ENCODE peak calls at places on chromosomes 3 and 15, in four cellular contexts. X is astrocyte of the spinal cord, P is endothelial cell of umbilical vein, Z is GM12865. G is an unnamed sample.

GRCh38 chr3:104960579-104960978 is 406.1 kb upstream of the ALCAM start:
- DNase-seq in X (no peak), Z (no peak), P (no peak), G (no peak)

GRCh38 chr15:61724276-61724939 is 335.8 kb downstream of the VPS13C start:
- DNase-seq in P (no peak), Z (no peak), X (no peak), G (no peak)

GRCh38 chr15:66698318-66698961 is 3.6 kb upstream of the SMAD6 start:
- DNase-seq in P (peak), Z (peak), X (peak), G (no peak)

GRCh38 chr15:40908095-40908494 is 13.8 kb downstream of the VPS18 start:
- DNase-seq in X (no peak), Z (no peak), P (no peak), G (no peak)

GRCh38 chr3:38149701-38150100 is 11.2 kb downstream of the MYD88 start:
- DNase-seq in Z (no peak), P (no peak), X (no peak), G (no peak)

GRCh38 chr3:196969001-196969659 is 497 bp upstream of the PIGZ start:
- DNase-seq in P (peak), X (no peak), Z (peak), G (no peak)

GRCh38 chr3:128385080-128385832 is 81.4 kb downstream of the DNAJB8 start:
- DNase-seq in Z (no peak), X (peak), P (no peak), G (no peak)

GRCh38 chr15:100596792-100597191 is 5.2 kb downstream of the LINS1 start:
- DNase-seq in Z (peak), X (peak), P (no peak), G (no peak)

GRCh38 chr3:61331937-61332590 is 80.8 kb upstream of the FHIT start:
- DNase-seq in X (peak), Z (no peak), P (no peak), G (no peak)

GRCh38 chr3:33131328-33132018 is 17.7 kb downstream of the CRTAP start:
- DNase-seq in X (peak), Z (peak), P (peak), G (no peak)

GRCh38 chr3:52190294-52190841 is 7.6 kb upstream of the ALAS1 start:
- DNase-seq in X (peak), P (no peak), Z (no peak), G (no peak)

GRCh38 chr3:112972158-112972557 is 2.7 kb downstream of the CD200R1 start:
- DNase-seq in P (no peak), Z (no peak), X (no peak), G (no peak)

DNA sequence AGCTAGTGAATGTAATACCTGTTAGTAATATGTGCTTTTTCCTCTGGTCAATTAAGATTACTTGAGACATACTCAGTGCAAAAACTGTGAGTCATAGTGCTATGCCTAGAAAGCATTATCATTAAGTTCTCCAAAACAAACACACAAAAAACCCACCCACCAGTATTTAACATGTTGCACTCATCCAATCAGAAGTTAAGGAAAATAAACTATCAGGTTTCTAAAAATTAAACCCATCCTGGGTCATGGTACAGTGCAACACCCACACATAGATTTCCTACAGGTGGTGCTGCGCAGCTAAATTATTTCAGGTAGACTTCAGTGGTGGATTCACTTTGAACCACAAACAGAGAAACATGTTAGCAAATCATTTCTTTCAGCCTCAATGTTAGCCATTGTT is 264.4 kb upstream of the VEPH1 start:
- DNase-seq in Z (no peak), X (peak), P (no peak), G (no peak)
- TF ChIP-seq CTCF in Z (no peak), X (no peak), P (no peak), G (no peak)

GRCh38 chr3:58640700-58641372 is 25.7 kb downstream of the FAM3D start:
- DNase-seq in X (peak), Z (peak), P (peak), G (peak)
- TF ChIP-seq CTCF in X (peak), Z (peak), P (peak), G (peak)

GRCh38 chr3:36904641-36905040 is 40.2 kb downstream of the TRANK1 start:
- DNase-seq in X (no peak), P (no peak), Z (no peak), G (no peak)
- TF ChIP-seq CTCF in X (peak), P (no peak), Z (peak), G (no peak)

DNA sequence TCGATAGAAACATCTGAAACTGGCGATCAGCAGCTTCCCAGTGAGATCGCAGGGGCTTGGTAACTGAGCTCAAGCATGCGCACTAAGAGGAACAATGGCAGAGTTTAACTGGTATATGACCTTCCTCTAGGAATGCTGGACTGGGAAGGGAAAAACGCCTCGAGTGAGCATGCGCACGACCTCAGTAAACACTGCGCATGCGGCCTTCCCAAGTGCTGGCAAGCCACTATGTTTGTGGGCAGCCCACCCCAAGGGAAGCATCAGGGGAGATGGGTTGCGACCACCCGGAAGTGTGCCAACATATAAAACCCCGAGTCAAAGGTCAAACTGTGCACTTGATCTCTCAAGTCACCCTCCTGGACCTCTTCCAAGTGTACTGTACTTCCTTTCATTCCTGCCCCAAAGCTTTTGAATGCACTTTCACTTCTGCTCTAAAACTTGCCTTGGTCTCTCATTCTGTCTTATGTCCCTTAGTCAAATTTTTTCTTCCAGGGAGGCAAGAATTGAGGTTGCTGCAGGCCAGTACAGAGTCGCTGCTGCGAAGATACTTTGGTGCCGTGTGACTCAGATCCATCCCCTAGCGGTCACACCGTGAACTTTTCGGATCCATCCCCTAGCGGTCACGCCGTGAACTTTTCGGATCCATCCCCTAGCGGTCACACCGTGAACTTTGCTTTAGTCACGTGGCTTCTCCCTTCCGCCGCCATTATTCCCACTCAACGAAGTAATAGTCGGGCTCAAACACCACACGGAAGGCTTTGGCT is 243.3 kb downstream of the FAM43A start:
- DNase-seq in X (no peak), Z (no peak), P (no peak), G (no peak)
- TF ChIP-seq CTCF in X (peak), Z (no peak), P (peak), G (peak)

GRCh38 chr3:9787714-9788113 is 4.6 kb downstream of the TADA3 start:
- DNase-seq in P (no peak), Z (no peak), X (no peak), G (no peak)

GRCh38 chr3:9786209-9786739 is 6.0 kb downstream of the TADA3 start:
- DNase-seq in P (no peak), X (no peak), Z (no peak), G (no peak)

GRCh38 chr3:9785602-9786001 is 6.7 kb downstream of the TADA3 start:
- DNase-seq in Z (no peak), P (no peak), X (no peak), G (no peak)

GRCh38 chr3:9784876-9785443 is 7.3 kb downstream of the TADA3 start:
- DNase-seq in X (no peak), Z (no peak), P (no peak), G (no peak)

GRCh38 chr3:9786825-9787654 is 5.2 kb downstream of the TADA3 start:
- DNase-seq in Z (no peak), P (no peak), X (no peak), G (no peak)
- TF ChIP-seq CTCF in Z (peak), P (peak), X (peak), G (peak)

GRCh38 chr3:189786479-189787064 is 155.4 kb downstream of the TP63 start:
- DNase-seq in P (no peak), Z (no peak), X (no peak), G (no peak)
- TF ChIP-seq CTCF in P (no peak), Z (no peak), X (peak), G (peak)

GRCh38 chr3:123725652-123726400 is 141.0 kb upstream of the HACD2 start:
- DNase-seq in X (no peak), Z (no peak), P (no peak), G (no peak)
- TF ChIP-seq CTCF in X (peak), Z (no peak), P (no peak), G (peak)

GRCh38 chr3:142021127-142021526 is 128.2 kb downstream of the TFDP2 start:
- DNase-seq in Z (no peak), X (no peak), P (no peak), G (no peak)

GRCh38 chr3:142027295-142027694 is 122.0 kb downstream of the TFDP2 start:
- DNase-seq in X (peak), Z (peak), P (no peak), G (no peak)

GRCh38 chr3:142026333-142026732 is 123.0 kb downstream of the TFDP2 start:
- DNase-seq in P (no peak), Z (no peak), X (no peak), G (no peak)

GRCh38 chr3:142019794-142020320 is 129.5 kb downstream of the TFDP2 start:
- DNase-seq in Z (peak), X (peak), P (peak), G (no peak)

DNA sequence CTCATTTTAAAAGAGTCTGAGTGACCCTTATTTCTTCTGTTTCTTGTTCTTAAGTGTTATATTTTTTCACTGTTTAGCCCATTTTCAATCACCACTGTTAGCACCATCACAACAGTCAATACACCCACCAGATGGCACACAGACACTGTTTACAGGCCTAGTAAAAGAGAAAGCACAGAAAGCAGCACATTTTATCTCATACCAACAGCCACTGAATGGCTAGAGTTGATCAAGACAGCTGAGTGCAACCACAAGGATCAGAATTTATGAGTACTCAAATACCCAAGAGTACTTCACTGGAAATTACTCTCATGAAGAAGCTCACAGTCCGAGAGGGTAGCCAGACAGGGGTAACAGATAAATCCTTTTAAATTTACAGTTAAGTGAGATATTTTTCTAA is 127.0 kb downstream of the TFDP2 start:
- DNase-seq in P (peak), X (peak), Z (peak), G (no peak)
- TF ChIP-seq CTCF in P (no peak), X (peak), Z (peak), G (peak)